ENCODE peak calls at places on chromosomes 5 and 9, in eight cellular contexts. H is upper lobe of left lung, P is HCT116, X is colonic mucosa, N is lung, D is uterus, I is tibial nerve, K is MM.1S. R is an unnamed sample.

GRCh38 chr5:73638344-73639095 is 12.5 kb downstream of the ARHGEF28 start:
- DNase-seq in H (no peak), P (no peak), X (no peak), N (no peak), D (no peak), I (no peak), K (no peak), R (no peak)

GRCh38 chr9:13163287-13163686 is 116.2 kb downstream of the MPDZ start:
- DNase-seq in H (no peak), P (no peak), X (no peak), N (no peak), D (no peak), I (no peak), K (no peak), R (no peak)

GRCh38 chr9:89536145-89536574 is 38.2 kb upstream of the SEMA4D start:
- DNase-seq in H (no peak), P (no peak), X (no peak), N (no peak), D (no peak), I (no peak), K (no peak), R (no peak)

GRCh38 chr9:99826579-99826978 is 4.9 kb downstream of the NR4A3 start:
- DNase-seq in H (no peak), P (no peak), X (no peak), N (no peak), D (no peak), I (no peak), K (no peak), R (no peak)

GRCh38 chr9:92404437-92404836 is at the start of gene OGN:
- DNase-seq in H (no peak), P (no peak), X (no peak), N (no peak), D (no peak), I (no peak), K (no peak), R (no peak)

GRCh38 chr5:140141241-140141640 is 15.5 kb downstream of the IGIP start:
- DNase-seq in H (no peak), P (no peak), X (no peak), N (peak; percentile 54), D (no peak), I (peak; percentile 16), K (no peak), R (no peak)

GRCh38 chr9:122080986-122081385 is 12.1 kb downstream of the TTLL11 start:
- DNase-seq in H (peak; percentile 55), P (no peak), X (no peak), N (no peak), D (no peak), I (no peak), K (no peak), R (no peak)

GRCh38 chr5:150080696-150081435 is 5.5 kb downstream of the CSF1R start:
- DNase-seq in H (no peak), P (no peak), X (peak; percentile 7), N (no peak), D (no peak), I (no peak), K (no peak), R (no peak)

GRCh38 chr9:21615446-21615845 is 133.3 kb upstream of the IFNE start:
- DNase-seq in H (no peak), P (no peak), X (no peak), N (no peak), D (no peak), I (no peak), K (no peak), R (no peak)

GRCh38 chr5:143023447-143024096 is 253.4 kb downstream of the ARHGAP26 start:
- DNase-seq in H (no peak), P (no peak), X (no peak), N (no peak), D (peak; percentile 47), I (no peak), K (no peak), R (no peak)

GRCh38 chr9:122201641-122202040 is 27.1 kb downstream of the LHX6 start:
- DNase-seq in H (no peak), P (no peak), X (no peak), N (no peak), D (no peak), I (no peak), K (no peak), R (no peak)

GRCh38 chr5:124655943-124656459 is 90.4 kb downstream of the ZNF608 start:
- DNase-seq in H (peak; percentile 60), P (peak; percentile 78), X (peak; percentile 81), N (peak; percentile 48), D (no peak), I (no peak), K (no peak), R (no peak)

GRCh38 chr5:88833371-88834107 is 49.4 kb downstream of the MEF2C start:
- DNase-seq in H (peak; percentile 64), P (no peak), X (no peak), N (no peak), D (peak; percentile 43), I (no peak), K (peak; percentile 52), R (peak; percentile 45)

GRCh38 chr5:113214026-113214425 is 220.8 kb downstream of the TSSK1B start:
- DNase-seq in H (no peak), P (no peak), X (no peak), N (no peak), D (no peak), I (no peak), K (no peak), R (no peak)

GRCh38 chr5:2335156-2335555 is 416.3 kb downstream of the IRX2 start:
- DNase-seq in H (no peak), P (no peak), X (no peak), N (no peak), D (no peak), I (no peak), K (no peak), R (no peak)

GRCh38 chr9:33452828-33453271 is 5.5 kb upstream of the AQP3 start:
- DNase-seq in H (peak; percentile 89), P (peak; percentile 63), X (peak; percentile 63), N (peak; percentile 73), D (no peak), I (no peak), K (no peak), R (no peak)
- TF ChIP-seq CTCF in H (peak; percentile 64), P (peak; percentile 91), X (peak; percentile 48), N (peak; percentile 22), D (no peak), I (peak; percentile 12), K (peak; percentile 81), R (peak; percentile 22)

DNA sequence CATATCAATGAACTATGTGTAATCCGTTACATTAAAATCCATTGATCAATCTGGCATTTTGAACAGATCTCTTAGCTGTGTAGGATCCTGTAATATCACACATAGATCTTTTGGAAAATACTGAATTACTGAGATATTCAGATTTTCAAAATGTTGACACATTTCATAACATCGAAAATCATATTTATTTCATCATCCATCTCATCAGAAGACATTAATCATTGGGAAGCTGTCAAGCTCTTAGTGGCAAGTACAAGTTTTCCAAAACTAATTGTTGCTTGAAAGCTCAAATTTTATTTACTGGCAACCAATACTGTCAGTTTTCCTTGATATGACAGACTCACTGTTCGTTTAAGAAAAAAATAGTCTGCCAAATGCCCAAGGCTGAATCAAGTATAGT is 8.5 kb downstream of the NR6A1 start:
- DNase-seq in H (no peak), P (no peak), X (no peak), N (no peak), D (no peak), I (no peak), K (no peak), R (no peak)
- H3K4me1 ChIP-seq in H (peaks cover 10% of the 10 kb centered on the region), P (peaks cover 24% of the 10 kb centered on the region), X (no peaks in the 10 kb centered on the region), N (no peaks in the 10 kb centered on the region), D (no peaks in the 10 kb centered on the region), I (no peaks in the 10 kb centered on the region), K (no peaks in the 10 kb centered on the region), R (no peaks in the 10 kb centered on the region)

GRCh38 chr5:179345179-179345428 is 157 bp downstream of the ADAMTS2 start:
- DNase-seq in H (no peak), P (no peak), X (no peak), N (no peak), D (no peak), I (no peak), K (no peak), R (no peak)
- H3K4me3 ChIP-seq in H (peak overlapping the region; percentile 31), P (peak overlapping the region; percentile 26), X (peak overlapping the region; percentile 32), N (peak overlapping the region; percentile 16), D (peak overlapping the region; percentile 48), I (peak overlapping the region; percentile 50), K (no peak overlapping the region), R (peak overlapping the region; percentile 92)

GRCh38 chr5:141760193-141760592 is 78.2 kb upstream of the ARAP3 start:
- DNase-seq in H (no peak), P (no peak), X (no peak), N (no peak), D (no peak), I (no peak), K (no peak), R (no peak)

GRCh38 chr5:141758316-141758965 is 76.4 kb upstream of the ARAP3 start:
- DNase-seq in H (no peak), P (no peak), X (no peak), N (no peak), D (no peak), I (no peak), K (no peak), R (no peak)

GRCh38 chr5:141753971-141754713 is 72.1 kb upstream of the ARAP3 start:
- DNase-seq in H (no peak), P (peak; percentile 8), X (peak; percentile 38), N (no peak), D (no peak), I (peak; percentile 23), K (peak; percentile 59), R (no peak)

GRCh38 chr5:141756196-141756595 is 74.2 kb upstream of the ARAP3 start:
- DNase-seq in H (no peak), P (no peak), X (no peak), N (no peak), D (no peak), I (no peak), K (no peak), R (no peak)

DNA sequence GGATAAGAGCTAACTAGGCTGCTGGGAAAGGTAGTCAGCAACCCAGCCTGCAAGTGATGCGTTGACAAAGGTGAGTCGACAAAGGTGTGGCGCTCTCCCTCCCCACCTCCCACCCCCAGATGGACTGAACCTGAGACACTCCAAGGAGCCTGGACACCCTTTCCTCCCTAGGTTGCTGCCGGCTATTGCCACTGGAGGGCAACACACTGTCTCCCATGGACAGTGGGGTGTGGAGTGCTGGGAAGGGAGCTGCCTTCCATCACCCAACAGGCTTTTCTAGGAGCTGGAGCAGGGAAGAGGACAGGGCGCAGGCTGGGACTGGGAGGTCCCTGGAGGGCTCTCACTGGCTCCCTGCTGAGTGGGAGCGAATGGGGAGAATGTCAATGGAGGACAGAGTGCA is 75.4 kb upstream of the ARAP3 start:
- DNase-seq in H (no peak), P (peak; percentile 34), X (peak; percentile 37), N (no peak), D (no peak), I (no peak), K (no peak), R (no peak)
- TF ChIP-seq CTCF in H (peak; percentile 24), P (peak; percentile 71), X (peak; percentile 9), N (no peak), D (no peak), I (peak; percentile 11), K (no peak), R (no peak)

GRCh38 chr5:91142819-91143218 is 240.3 kb downstream of the ARRDC3 start:
- DNase-seq in H (no peak), P (no peak), X (no peak), N (no peak), D (no peak), I (no peak), K (no peak), R (no peak)
- H3K4me1 ChIP-seq in H (peaks cover 31% of the 10 kb centered on the region), P (no peaks in the 10 kb centered on the region), X (peaks cover 6% of the 10 kb centered on the region), N (peaks cover 7% of the 10 kb centered on the region), D (no peaks in the 10 kb centered on the region), I (peaks cover 16% of the 10 kb centered on the region), K (no peaks in the 10 kb centered on the region), R (peaks cover 53% of the 10 kb centered on the region)

R was measured in thoracic aorta.